ENCODE peak calls at places on chromosomes 11 and 22, in nine cellular contexts. H is fibroblast of lung; F is body of pancreas; L is thoracic aorta; E is A549; S is uterus; M is HCT116; C is Karpas-422; Z is CD4-positive, CD25-positive, alpha-beta regulatory T cell. N is an unnamed sample.
A peak's percentile ranks its signal among the peaks of the same experiment; 100 is the strongest.

GRCh38 chr11:116852261-116853125 is 15.1 kb upstream of the APOA1 start:
- DNase-seq in F (no peak), H (peak; percentile 65), S (peak; percentile 35), L (no peak), M (no peak), E (no peak), C (no peak), Z (no peak), N (peak; percentile 58)

GRCh38 chr11:107970049-107970448 is 38.6 kb upstream of the CUL5 start:
- DNase-seq in C (no peak), Z (no peak), H (no peak), M (no peak), E (no peak), F (no peak), S (no peak), L (no peak), N (no peak)

GRCh38 chr22:50341977-50342650 is 1.0 kb upstream of the PPP6R2 start:
- DNase-seq in F (peak; percentile 92), S (peak; percentile 88), M (peak; percentile 70), E (peak; percentile 83), L (peak; percentile 72), H (peak; percentile 80), C (peak; percentile 96), Z (peak; percentile 87), N (peak; percentile 95)

GRCh38 chr11:12854829-12855228 is 154.3 kb upstream of the RASSF10 start:
- DNase-seq in S (no peak), L (no peak), H (no peak), M (no peak), C (no peak), E (peak; percentile 57), F (peak; percentile 68), Z (no peak), N (peak; percentile 69)

GRCh38 chr22:19873138-19873959 is 18.7 kb upstream of the GNB1L start:
- DNase-seq in C (no peak), F (peak; percentile 37), S (peak; percentile 12), M (no peak), L (no peak), Z (no peak), E (no peak), H (no peak), N (no peak)

GRCh38 chr22:43566021-43566420 is 154.2 kb downstream of the MPPED1 start:
- DNase-seq in C (no peak), H (no peak), L (no peak), E (peak; percentile 2), S (no peak), M (no peak), F (no peak), Z (no peak), N (no peak)

GRCh38 chr22:33271390-33272161 is 213.4 kb upstream of the SYN3 start:
- DNase-seq in F (peak; percentile 87), Z (no peak), S (peak; percentile 36), H (peak; percentile 7), L (peak; percentile 43), C (peak; percentile 94), E (no peak), M (no peak), N (no peak)

GRCh38 chr11:117187007-117187406 is 8.5 kb downstream of the SIDT2 start:
- DNase-seq in F (no peak), H (no peak), C (no peak), Z (no peak), E (no peak), L (no peak), S (no peak), M (no peak), N (no peak)

GRCh38 chr11:2077061-2077802 is 62.0 kb downstream of the IGF2 start:
- DNase-seq in S (no peak), L (no peak), M (no peak), Z (no peak), H (peak; percentile 53), E (peak; percentile 88), F (peak; percentile 19), C (no peak), N (no peak)

GRCh38 chr11:122488892-122489291 is 166.6 kb upstream of the UBASH3B start:
- DNase-seq in M (no peak), E (no peak), Z (no peak), L (no peak), C (no peak), F (no peak), S (no peak), H (no peak), N (no peak)

GRCh38 chr11:108857382-108857781 is 192.5 kb downstream of the DDX10 start:
- DNase-seq in L (no peak), Z (no peak), E (no peak), F (peak; percentile 20), S (no peak), M (no peak), C (no peak), H (no peak), N (no peak)

GRCh38 chr11:118684187-118684586 is 4.7 kb upstream of the TREH start:
- DNase-seq in S (no peak), Z (no peak), H (no peak), C (no peak), F (no peak), L (no peak), M (no peak), E (no peak), N (no peak)

GRCh38 chr11:85685131-85685819 is 720 bp downstream of the CCDC89 start:
- DNase-seq in H (peak; percentile 82), Z (no peak), L (no peak), S (peak; percentile 37), E (no peak), M (no peak), F (no peak), C (no peak), N (peak; percentile 39)
- H3K4me3 ChIP-seq in H (peak overlapping the region; percentile 60), Z (no peak overlapping the region), L (peak overlapping the region; percentile 75), S (peak overlapping the region; percentile 45), E (no peak overlapping the region), M (no peak overlapping the region), F (no peak overlapping the region), C (no peak overlapping the region), N (no peak overlapping the region)

GRCh38 chr11:66312549-66313320 is 4.1 kb downstream of the CD248 start:
- DNase-seq in L (peak; percentile 94), C (peak; percentile 99), Z (peak; percentile 96), F (peak; percentile 98), M (peak; percentile 94), H (peak; percentile 99), E (peak; percentile 98), S (peak; percentile 99), N (peak; percentile 100)
- H3K4me3 ChIP-seq in L (peak overlapping the region; percentile 78), C (peak overlapping the region; percentile 65), Z (peak overlapping the region; percentile 70), F (peak overlapping the region; percentile 27), M (peak overlapping the region; percentile 57), H (peak overlapping the region; percentile 83), E (peak overlapping the region; percentile 42), S (peak overlapping the region; percentile 43), N (peak overlapping the region; percentile 59)

GRCh38 chr11:75163917-75164316 is 13.0 kb downstream of the SLCO2B1 start:
- DNase-seq in E (no peak), F (no peak), S (no peak), M (no peak), C (no peak), H (no peak), Z (no peak), L (no peak), N (no peak)

GRCh38 chr11:75164318-75164827 is 13.5 kb downstream of the SLCO2B1 start:
- DNase-seq in F (no peak), E (no peak), M (no peak), C (no peak), S (no peak), H (no peak), Z (no peak), L (no peak), N (peak; percentile 44)

GRCh38 chr11:75161506-75161905 is 10.6 kb downstream of the SLCO2B1 start:
- DNase-seq in Z (no peak), E (no peak), F (no peak), M (no peak), L (no peak), C (no peak), H (no peak), S (no peak), N (no peak)

GRCh38 chr11:75160880-75161279 is 10.0 kb downstream of the SLCO2B1 start:
- DNase-seq in S (no peak), F (no peak), L (no peak), Z (no peak), C (no peak), E (no peak), H (no peak), M (no peak), N (no peak)

GRCh38 chr11:75162954-75163353 is 12.0 kb downstream of the SLCO2B1 start:
- DNase-seq in C (no peak), Z (no peak), L (no peak), F (no peak), M (no peak), H (no peak), E (no peak), S (no peak), N (no peak)
- H3K4me3 ChIP-seq in C (no peak overlapping the region), Z (no peak overlapping the region), L (no peak overlapping the region), F (no peak overlapping the region), M (no peak overlapping the region), H (no peak overlapping the region), E (no peak overlapping the region), S (no peak overlapping the region), N (no peak overlapping the region)

GRCh38 chr11:35419713-35420333 is 465 bp upstream of the SLC1A2 start:
- DNase-seq in L (no peak), H (no peak), C (no peak), F (no peak), E (no peak), Z (no peak), S (no peak), M (no peak), N (no peak)

GRCh38 chr11:35420371-35420770 is 1.0 kb upstream of the SLC1A2 start:
- DNase-seq in E (no peak), M (no peak), C (no peak), S (no peak), H (no peak), F (no peak), Z (no peak), L (no peak), N (no peak)

GRCh38 chr11:35418282-35418846 is 994 bp downstream of the SLC1A2 start:
- DNase-seq in F (peak; percentile 34), C (no peak), E (peak; percentile 20), H (no peak), Z (no peak), M (no peak), L (no peak), S (no peak), N (peak; percentile 26)

GRCh38 chr11:35415488-35415887 is 3.9 kb downstream of the SLC1A2 start:
- DNase-seq in S (no peak), Z (no peak), L (no peak), E (no peak), C (no peak), F (no peak), H (no peak), M (no peak), N (no peak)

DNA sequence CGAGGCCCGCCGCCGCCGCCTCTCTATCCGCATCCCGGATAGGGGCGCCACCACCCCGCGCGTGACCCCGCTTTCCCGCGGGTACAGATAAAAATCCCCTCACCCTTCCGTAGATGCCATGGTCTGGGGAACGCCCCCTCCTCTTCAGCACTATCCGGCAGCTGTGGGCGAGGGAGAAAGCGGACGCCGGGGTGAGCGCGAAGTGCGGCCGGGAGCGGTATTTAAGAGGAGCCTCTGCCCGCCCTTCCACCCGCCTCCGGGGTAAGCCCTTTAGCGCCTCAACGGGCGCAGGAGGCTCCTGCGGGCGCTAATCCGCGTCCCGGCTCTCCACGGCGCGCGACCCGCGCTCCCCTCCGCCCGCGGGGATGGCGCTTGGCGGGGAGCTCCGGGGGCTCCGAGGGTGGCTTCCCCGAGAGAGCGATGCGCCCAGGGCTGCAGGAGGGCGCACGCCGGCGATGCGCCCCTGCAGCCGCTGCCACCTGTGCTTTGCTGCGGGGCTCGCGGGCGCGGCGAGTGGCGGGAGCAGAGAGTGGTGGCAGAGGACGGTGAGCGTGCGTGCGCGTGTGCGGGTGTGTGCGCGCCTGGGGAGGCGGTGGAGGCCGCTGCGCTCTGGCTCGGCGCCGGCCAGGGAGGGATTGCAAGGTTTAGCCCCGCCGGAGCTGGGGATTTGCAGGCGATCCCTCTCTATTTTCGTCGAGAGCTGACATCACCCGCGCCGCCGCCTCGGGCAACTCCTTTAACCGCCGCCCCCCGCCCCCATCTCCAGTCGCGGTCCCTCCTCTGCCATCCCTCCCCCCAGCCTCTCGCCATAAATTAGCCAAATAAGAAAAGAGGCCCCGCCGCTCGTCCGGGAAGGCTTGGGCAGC is at the start of gene SLC1A2:
- DNase-seq in L (no peak), S (peak; percentile 27), C (no peak), M (no peak), H (no peak), F (no peak), Z (no peak), E (peak; percentile 20), N (peak; percentile 41)
- H3K4me3 ChIP-seq in L (peak within 1 kb of the TSS; percentile 70), S (peak within 1 kb of the TSS; percentile 27), C (no peak within 1 kb of the TSS), M (no peak within 1 kb of the TSS), H (peak within 1 kb of the TSS; percentile 41), F (peak within 1 kb of the TSS; percentile 42), Z (no peak within 1 kb of the TSS), E (peak within 1 kb of the TSS; percentile 58), N (peak within 1 kb of the TSS; percentile 36)